ENCODE peak calls at places on chromosomes 11 and 22, in ten cellular contexts. P is GM23338, G is HFFc6, C is uterus, E is Calu3, I is AG10803, N is astrocyte of the cerebellum, T is RWPE1, U is left ventricle myocardium inferior, M is GM12865. S is an unnamed sample.

GRCh38 chr22:40345271-40345670 is 1.0 kb upstream of the ADSL start:
- DNase-seq in P (no peak), G (no peak), C (no peak), E (peak; percentile 30), I (peak; percentile 11), N (no peak), T (no peak), U (no peak), M (peak; percentile 53), S (no peak)

GRCh38 chr22:38756631-38757463 is 1.0 kb upstream of the SUN2 start:
- DNase-seq in P (no peak), G (no peak), C (no peak), E (no peak), I (no peak), N (no peak), T (no peak), U (no peak), M (peak; percentile 39), S (no peak)

GRCh38 chr11:44275961-44276550 is 33.9 kb downstream of the ALX4 start:
- DNase-seq in P (no peak), G (no peak), C (no peak), E (no peak), I (no peak), N (no peak), T (no peak), U (no peak), M (no peak), S (no peak)

GRCh38 chr11:59545179-59546020 is 34.1 kb downstream of the OR4D9 start:
- DNase-seq in P (peak; percentile 46), G (no peak), C (no peak), E (peak; percentile 83), I (no peak), N (no peak), T (peak; percentile 80), U (no peak), M (no peak), S (no peak)

GRCh38 chr11:79939111-79939510 is 498.3 kb upstream of the TENM4 start:
- DNase-seq in P (no peak), G (no peak), C (no peak), E (no peak), I (no peak), N (no peak), T (no peak), U (no peak), M (no peak), S (no peak)

GRCh38 chr11:71428861-71429435 is 19.2 kb downstream of the DHCR7 start:
- DNase-seq in P (no peak), G (no peak), C (no peak), E (no peak), I (no peak), N (no peak), T (no peak), U (peak; percentile 56), M (no peak), S (no peak)

GRCh38 chr11:17972987-17973386 is 39.9 kb downstream of the SERGEF start:
- DNase-seq in P (peak; percentile 92), G (peak; percentile 87), C (peak; percentile 24), E (peak; percentile 32), I (peak; percentile 92), N (peak; percentile 85), T (peak; percentile 86), U (peak; percentile 44), M (peak; percentile 20), S (peak; percentile 38)

GRCh38 chr11:132734217-132734616 is 798.1 kb downstream of the OPCML start:
- DNase-seq in P (no peak), G (peak; percentile 94), C (no peak), E (no peak), I (peak; percentile 99), N (peak; percentile 84), T (no peak), U (no peak), M (no peak), S (peak; percentile 58)

GRCh38 chr11:102114032-102114431 is 3.8 kb downstream of the YAP1 start:
- DNase-seq in P (peak; percentile 28), G (no peak), C (no peak), E (no peak), I (no peak), N (no peak), T (no peak), U (no peak), M (no peak), S (no peak)

GRCh38 chr22:32142600-32142999 is 16.5 kb downstream of the C22orf42 start:
- DNase-seq in P (no peak), G (no peak), C (no peak), E (no peak), I (no peak), N (no peak), T (no peak), U (no peak), M (no peak), S (no peak)

DNA sequence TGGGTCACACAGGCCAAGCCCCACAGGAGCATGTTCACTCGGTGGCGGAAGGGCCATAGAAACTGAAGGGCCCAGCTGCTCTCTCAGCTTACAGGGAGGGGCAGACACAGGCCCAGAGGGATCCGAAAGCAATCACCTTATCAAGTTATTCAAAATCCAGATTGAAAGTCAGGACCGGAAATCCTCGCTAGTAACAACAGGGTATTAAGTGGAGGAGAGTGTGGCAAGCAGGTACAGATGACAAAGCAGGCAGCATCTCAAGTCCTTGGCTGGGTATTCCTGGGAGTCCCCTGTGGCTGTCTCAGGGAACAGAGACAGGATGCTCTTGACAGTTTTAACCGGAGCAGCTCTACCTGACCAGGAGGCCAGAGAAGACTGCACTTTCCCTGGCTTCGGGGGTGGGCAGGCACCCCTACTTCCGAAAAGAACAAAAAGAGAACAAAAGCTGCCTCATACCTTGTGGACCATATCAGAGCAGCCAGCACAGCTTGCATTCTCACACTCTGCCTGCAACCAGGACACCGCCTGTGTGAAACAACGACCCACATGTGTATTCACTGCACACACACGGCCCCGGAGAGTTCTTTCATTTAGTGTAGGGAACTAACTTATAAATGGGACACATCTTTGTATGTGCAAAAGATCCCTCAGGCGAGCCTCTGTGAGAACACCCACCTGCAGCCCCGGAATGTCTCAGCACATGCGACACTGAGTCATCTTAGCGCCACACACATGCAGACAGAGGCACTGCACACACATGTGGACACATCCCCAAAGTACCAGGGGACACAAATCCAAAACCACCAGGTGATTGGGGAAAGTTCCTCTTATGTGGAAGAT is 78.3 kb downstream of the MICAL3 start:
- DNase-seq in P (no peak), G (no peak), C (no peak), E (no peak), I (no peak), N (no peak), T (no peak), U (no peak), M (peak; percentile 65), S (no peak)
- TF ChIP-seq CTCF in P (no peak), G (no peak), C (no peak), E (no peak), I (no peak), N (no peak), T (no peak), U (no peak), M (peak; percentile 18), S (no peak)

GRCh38 chr11:25734592-25735211 is 597.2 kb upstream of the ANO3 start:
- DNase-seq in P (peak; percentile 88), G (no peak), C (no peak), E (peak; percentile 7), I (no peak), N (peak; percentile 40), T (peak; percentile 21), U (no peak), M (peak; percentile 3), S (peak; percentile 10)
- TF ChIP-seq CTCF in P (peak; percentile 70), G (peak; percentile 30), C (no peak), E (peak; percentile 14), I (peak; percentile 4), N (peak; percentile 58), T (no peak), U (peak; percentile 41), M (peak; percentile 18), S (peak; percentile 58)

DNA sequence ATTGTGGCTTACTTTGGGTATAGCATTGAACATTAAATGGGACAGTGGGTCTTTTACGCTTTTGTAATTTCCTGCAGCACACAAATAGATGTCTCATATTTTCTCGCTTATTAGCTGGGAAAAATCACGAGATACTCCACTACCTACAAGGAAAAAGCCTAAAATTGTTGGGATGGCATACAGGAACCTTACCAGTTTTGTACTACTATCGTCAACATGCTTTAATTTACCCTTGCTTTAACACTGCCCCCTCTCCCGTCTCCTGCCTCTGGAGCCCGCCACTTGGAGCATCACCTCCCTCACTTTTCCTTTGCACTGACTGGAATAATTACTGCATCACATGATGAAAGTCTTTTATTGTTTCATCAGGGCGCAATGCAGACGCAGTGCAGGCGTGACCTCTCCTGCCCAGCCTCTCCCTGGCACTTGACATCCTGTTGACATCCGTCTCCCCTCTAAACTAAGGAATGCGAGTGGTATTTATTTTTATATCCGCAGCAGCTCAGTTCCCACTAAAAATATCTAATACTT is 1.0 kb upstream of the FNBP4 start:
- DNase-seq in P (peak; percentile 65), G (peak; percentile 66), C (peak; percentile 64), E (peak; percentile 52), I (peak; percentile 89), N (peak; percentile 26), T (peak; percentile 66), U (peak; percentile 78), M (peak; percentile 47), S (peak; percentile 28)
- TF ChIP-seq CTCF in P (no peak), G (no peak), C (no peak), E (no peak), I (no peak), N (no peak), T (no peak), U (no peak), M (no peak), S (no peak)

GRCh38 chr22:45211848-45212247 is 28.8 kb downstream of the KIAA0930 start:
- DNase-seq in P (no peak), G (no peak), C (no peak), E (no peak), I (peak; percentile 72), N (no peak), T (no peak), U (no peak), M (no peak), S (no peak)

GRCh38 chr22:45212992-45213751 is 27.5 kb downstream of the KIAA0930 start:
- DNase-seq in P (no peak), G (peak; percentile 53), C (peak; percentile 42), E (no peak), I (peak; percentile 58), N (no peak), T (no peak), U (peak; percentile 48), M (no peak), S (no peak)

GRCh38 chr22:45210577-45211431 is 29.9 kb downstream of the KIAA0930 start:
- DNase-seq in P (no peak), G (peak; percentile 77), C (no peak), E (no peak), I (peak; percentile 94), N (no peak), T (no peak), U (no peak), M (no peak), S (no peak)

GRCh38 chr22:45211435-45211834 is 29.3 kb downstream of the KIAA0930 start:
- DNase-seq in P (no peak), G (peak; percentile 34), C (no peak), E (no peak), I (no peak), N (no peak), T (no peak), U (no peak), M (no peak), S (no peak)

DNA sequence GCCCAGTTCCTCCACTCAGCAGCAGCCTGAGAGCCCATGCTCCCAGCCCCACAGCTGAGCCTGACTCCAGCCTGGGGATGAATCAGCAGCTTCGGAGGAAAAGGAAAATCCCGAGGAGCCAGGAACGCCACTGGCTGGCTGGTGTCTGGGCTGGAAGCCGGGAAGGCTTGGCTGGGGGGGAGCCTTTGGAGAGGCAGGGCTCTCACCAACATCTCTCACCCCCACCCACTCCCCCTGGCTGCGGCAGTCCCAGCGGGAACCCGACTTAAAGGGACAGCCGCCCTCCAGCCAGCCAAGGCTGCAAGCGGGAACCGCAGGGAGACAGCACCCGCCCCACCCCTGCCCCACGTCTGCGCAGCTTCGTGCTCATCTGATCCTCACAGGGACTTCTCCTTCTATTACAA is 28.4 kb downstream of the KIAA0930 start:
- DNase-seq in P (peak; percentile 63), G (peak; percentile 94), C (peak; percentile 73), E (no peak), I (peak; percentile 92), N (peak; percentile 47), T (peak; percentile 66), U (peak; percentile 80), M (no peak), S (peak; percentile 68)
- TF ChIP-seq CTCF in P (no peak), G (peak; percentile 48), C (no peak), E (no peak), I (no peak), N (no peak), T (no peak), U (peak; percentile 44), M (no peak), S (no peak)